ENCODE peak calls at places on chromosomes 3 and 15, in seven cellular contexts. K, E, Z, W, J, A and V are unnamed samples.

GRCh38 chr3:39271363-39271762 is 8.5 kb downstream of the CX3CR1 start:
- ATAC-seq in W (no peak), K (no peak), Z (no peak), A (no peak), E (no peak), J (no peak), V (no peak)

GRCh38 chr15:44738340-44738984 is 2.1 kb downstream of the TRIM69 start:
- ATAC-seq in W (peak; percentile 46), K (no peak), J (no peak), A (no peak), Z (no peak), E (no peak), V (peak; percentile 55)

GRCh38 chr15:74384566-74385441 is 17.4 kb upstream of the CYP11A1 start:
- ATAC-seq in A (no peak), J (no peak), E (no peak), W (peak; percentile 36), K (no peak), Z (peak; percentile 62), V (peak; percentile 45)

GRCh38 chr3:197680955-197681521 is 55.7 kb downstream of the RUBCN start:
- ATAC-seq in K (no peak), J (no peak), W (peak; percentile 63), Z (no peak), E (no peak), A (peak; percentile 83), V (no peak)

GRCh38 chr15:67134577-67135492 is 69.4 kb downstream of the SMAD3 start:
- ATAC-seq in E (peak; percentile 40), J (no peak), K (peak; percentile 7), A (no peak), Z (peak; percentile 17), W (no peak), V (peak; percentile 22)

GRCh38 chr3:30286007-30286669 is 320.3 kb upstream of the TGFBR2 start:
- ATAC-seq in A (no peak), J (no peak), K (peak; percentile 89), W (peak; percentile 40), E (no peak), Z (peak; percentile 46), V (peak; percentile 74)

GRCh38 chr15:50229336-50229735 is 36.2 kb downstream of the HDC start:
- ATAC-seq in E (no peak), W (no peak), A (no peak), Z (no peak), K (no peak), J (no peak), V (no peak)

GRCh38 chr15:64110945-64111678 is 15.3 kb downstream of the SNX1 start:
- ATAC-seq in J (no peak), K (no peak), E (no peak), Z (no peak), A (no peak), W (no peak), V (no peak)

GRCh38 chr15:33866101-33866737 is 102.1 kb upstream of the CHRM5 start:
- ATAC-seq in A (no peak), W (no peak), J (no peak), E (no peak), Z (no peak), K (no peak), V (no peak)

GRCh38 chr15:96626936-96627577 is 296.6 kb downstream of the NR2F2 start:
- ATAC-seq in Z (no peak), E (no peak), J (no peak), K (peak; percentile 56), A (no peak), W (no peak), V (peak; percentile 46)

GRCh38 chr3:187973977-187974856 is 179.7 kb upstream of the LPP start:
- ATAC-seq in Z (no peak), A (no peak), W (no peak), E (no peak), K (no peak), J (no peak), V (no peak)

GRCh38 chr15:90478981-90479481 is 50.7 kb upstream of the CRTC3 start:
- ATAC-seq in W (peak; percentile 39), E (no peak), Z (no peak), A (no peak), K (peak; percentile 62), J (no peak), V (no peak)

GRCh38 chr15:29422606-29423005 is 153.0 kb upstream of the NSMCE3 start:
- ATAC-seq in K (no peak), W (no peak), A (no peak), J (no peak), E (no peak), Z (no peak), V (no peak)

DNA sequence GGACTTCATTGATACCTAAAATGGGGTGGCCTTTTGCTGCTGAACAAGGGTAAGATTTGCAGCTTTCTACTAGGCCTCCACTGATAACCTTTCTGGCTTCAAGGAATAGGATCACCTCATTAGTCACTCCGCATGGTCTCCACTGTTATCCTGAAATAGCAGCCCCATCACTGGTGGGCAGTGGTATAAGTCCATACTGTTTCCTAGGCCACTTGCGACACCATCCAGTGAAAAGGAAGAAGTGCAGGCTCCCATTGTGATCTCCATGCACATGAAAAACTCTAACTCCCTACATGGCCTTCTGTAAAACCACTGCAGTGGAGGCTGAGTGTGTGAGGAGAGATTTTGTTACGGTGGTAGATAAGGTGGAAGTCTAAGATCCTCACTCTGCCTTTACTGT is 1455.9 kb downstream of the SI start:
- ATAC-seq in A (peak; percentile 100), K (no peak), Z (no peak), E (peak; percentile 98), W (peak; percentile 55), J (peak; percentile 90), V (no peak)
- TF ChIP-seq CTCF in A (peak; percentile 94), K (peak; percentile 46), Z (no peak), E (peak; percentile 56), W (peak; percentile 6), J (peak; percentile 48), V (no peak)

GRCh38 chr3:129308636-129309035 is 30.0 kb downstream of the HMCES start:
- ATAC-seq in W (no peak), E (no peak), A (no peak), Z (no peak), K (no peak), J (no peak), V (no peak)

GRCh38 chr3:129304141-129304540 is 25.5 kb downstream of the HMCES start:
- ATAC-seq in A (no peak), K (no peak), Z (no peak), W (no peak), J (no peak), E (no peak), V (no peak)

GRCh38 chr3:129310111-129310601 is 31.5 kb downstream of the HMCES start:
- ATAC-seq in A (no peak), J (no peak), Z (no peak), W (no peak), E (no peak), K (no peak), V (no peak)

GRCh38 chr3:129304553-129305222 is 26.0 kb downstream of the HMCES start:
- ATAC-seq in A (peak; percentile 9), K (peak; percentile 50), Z (no peak), W (no peak), E (no peak), J (peak; percentile 56), V (no peak)

GRCh38 chr3:129305592-129306091 is 27.0 kb downstream of the HMCES start:
- ATAC-seq in E (no peak), Z (peak; percentile 96), K (no peak), W (no peak), A (peak; percentile 94), J (peak; percentile 95), V (peak; percentile 93)
- H3K27ac ChIP-seq in E (no peak overlapping the region), Z (peak overlapping the region; percentile 57), K (no peak overlapping the region), W (no peak overlapping the region), A (peak overlapping the region; percentile 94), J (peak overlapping the region; percentile 64), V (peak overlapping the region; percentile 85)

GRCh38 chr15:81000626-81001179 is at the start of gene TLNRD1:
- ATAC-seq in Z (peak; percentile 82), E (peak; percentile 88), J (peak; percentile 86), K (peak; percentile 91), W (peak; percentile 78), A (peak; percentile 55), V (peak; percentile 86)

GRCh38 chr15:81000144-81000625 is 538 bp upstream of the TLNRD1 start:
- ATAC-seq in E (no peak), A (peak; percentile 11), J (peak; percentile 5), Z (no peak), W (peak; percentile 37), K (peak; percentile 44), V (no peak)

GRCh38 chr15:81002254-81003022 is 1.7 kb downstream of the TLNRD1 start:
- ATAC-seq in W (peak; percentile 6), Z (peak; percentile 7), A (peak; percentile 28), E (no peak), K (peak; percentile 28), J (no peak), V (no peak)

GRCh38 chr15:81002004-81002253 is 1.2 kb downstream of the TLNRD1 start:
- ATAC-seq in Z (no peak), J (no peak), W (peak; percentile 19), A (peak; percentile 17), E (no peak), K (peak; percentile 24), V (peak; percentile 12)

DNA sequence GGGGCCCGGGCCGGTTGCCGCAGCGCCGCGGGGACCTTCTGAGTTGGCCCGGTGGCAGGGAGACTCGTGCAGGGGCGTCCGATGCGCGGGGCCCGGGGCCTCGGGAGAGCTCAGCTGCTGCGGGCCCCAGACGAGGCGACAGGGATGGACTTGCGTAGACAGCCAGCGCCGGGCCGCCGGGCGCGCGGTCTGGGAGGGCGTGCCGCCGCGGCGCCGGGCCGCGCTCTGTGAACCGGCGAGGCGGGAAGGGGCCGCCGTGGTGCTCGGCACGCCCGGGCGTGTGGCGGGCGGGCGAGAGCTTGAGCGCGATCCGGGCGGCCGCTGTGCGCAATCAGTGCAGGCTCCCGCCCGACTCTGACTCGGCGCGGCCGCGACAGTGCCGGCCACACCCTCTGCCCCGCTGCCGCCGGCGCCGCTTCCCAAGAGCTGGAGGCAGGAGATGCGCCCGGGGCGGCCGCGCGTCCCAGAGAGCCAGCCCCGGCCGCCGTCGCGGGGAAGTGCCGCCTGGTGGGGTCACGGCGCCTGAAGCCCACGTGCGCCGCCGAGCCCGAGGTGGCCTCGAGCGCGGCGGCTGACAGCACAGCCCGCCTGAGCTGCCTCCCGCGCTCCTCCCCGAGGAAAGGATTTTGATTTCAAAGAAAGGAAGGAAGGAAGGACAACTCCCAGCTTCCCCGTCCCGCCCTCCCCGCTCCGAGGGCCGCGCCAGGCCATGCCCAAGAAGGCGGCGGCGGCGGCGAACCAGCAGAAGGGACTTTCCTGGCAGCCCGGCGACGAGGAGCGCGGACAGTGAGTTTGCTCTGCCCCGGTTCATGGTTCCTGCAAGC is 669 bp downstream of the TLNRD1 start:
- ATAC-seq in K (peak; percentile 71), Z (peak; percentile 41), J (peak; percentile 65), E (peak; percentile 77), W (peak; percentile 56), A (peak; percentile 47), V (peak; percentile 64)
- TF ChIP-seq POLR2AphosphoS5 in K (no peak), Z (peak; percentile 67), J (no peak), E (no peak), W (no peak), A (no peak), V (no peak)

DNA sequence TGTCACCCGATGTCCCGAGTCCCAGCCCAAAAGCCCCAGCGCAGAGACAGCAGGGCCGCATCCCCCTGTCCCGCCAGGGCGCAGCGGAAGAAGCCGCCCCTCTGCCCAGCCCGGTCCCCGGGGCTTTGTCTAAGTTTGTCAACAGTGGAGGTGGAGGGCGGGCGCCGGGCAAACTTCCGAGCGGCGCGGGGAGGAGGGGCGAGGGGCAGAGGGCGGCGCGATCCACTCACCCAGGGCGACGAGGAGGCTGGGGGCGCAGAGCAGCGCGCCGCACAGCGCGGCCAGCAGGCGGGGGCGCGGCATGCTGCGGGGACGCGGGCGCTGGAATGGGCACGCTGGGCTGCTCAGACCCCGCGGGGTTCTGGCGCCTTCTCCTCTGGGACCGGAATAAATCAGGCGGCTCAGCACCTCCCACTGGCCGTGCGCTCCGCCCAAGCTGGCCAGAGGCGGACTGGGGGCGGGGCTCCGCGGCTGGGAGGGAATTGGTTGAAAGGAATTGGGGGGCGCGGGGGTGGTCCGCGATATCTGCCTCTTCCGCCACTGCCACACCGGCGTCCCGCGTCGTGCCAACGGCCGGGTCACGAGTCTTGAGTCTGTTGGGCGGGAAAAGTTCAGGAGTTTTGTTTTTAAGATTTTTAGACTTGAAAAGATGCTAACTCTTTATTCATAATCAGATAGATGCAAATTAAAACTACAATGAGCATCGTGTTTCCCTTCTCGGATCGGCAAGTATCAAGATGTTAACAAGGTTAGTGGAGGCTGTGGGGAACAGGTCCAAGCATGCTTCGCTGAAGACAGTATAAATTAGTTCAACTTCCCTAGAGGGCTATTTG is at the start of gene MFGE8:
- ATAC-seq in A (peak; percentile 86), E (peak; percentile 92), W (peak; percentile 84), J (peak; percentile 93), Z (peak; percentile 63), K (peak; percentile 89), V (peak; percentile 81)
- TF ChIP-seq CTCF in A (peak; percentile 28), E (peak; percentile 26), W (no peak), J (no peak), Z (no peak), K (no peak), V (no peak)